ENCODE peak calls at places on chromosomes 5 and 9, in seven cellular contexts. A, H, O, C, L, W and G are unnamed samples.

GRCh38 chr9:127706836-127707241 is at the start of gene CFAP157:
- DNase-seq in A (no peak), H (no peak), O (no peak), C (peak; percentile 36), L (peak; percentile 4), W (peak; percentile 18), G (no peak)

GRCh38 chr5:56814361-56814962 is 887 bp upstream of the MAP3K1 start:
- DNase-seq in A (no peak), H (no peak), O (peak; percentile 57), C (no peak), L (no peak), W (no peak), G (no peak)

GRCh38 chr5:2750758-2751464 is 566 bp downstream of the IRX2 start:
- DNase-seq in A (no peak), H (no peak), O (no peak), C (peak; percentile 47), L (no peak), W (no peak), G (peak; percentile 62)

GRCh38 chr9:125649315-125649714 is 57.7 kb downstream of the MAPKAP1 start:
- DNase-seq in A (no peak), H (peak; percentile 65), O (no peak), C (peak; percentile 94), L (peak; percentile 82), W (peak; percentile 82), G (no peak)

GRCh38 chr9:135718616-135719015 is 16.6 kb downstream of the KCNT1 start:
- DNase-seq in A (no peak), H (peak; percentile 21), O (no peak), C (no peak), L (peak; percentile 69), W (peak; percentile 52), G (no peak)

GRCh38 chr9:135468866-135469521 is 10.6 kb upstream of the PPP1R26 start:
- DNase-seq in A (no peak), H (no peak), O (peak; percentile 83), C (peak; percentile 17), L (no peak), W (peak; percentile 31), G (no peak)

GRCh38 chr5:71882826-71883744 is 164.0 kb downstream of the CARTPT start:
- DNase-seq in A (no peak), H (no peak), O (no peak), C (peak; percentile 39), L (no peak), W (no peak), G (no peak)

GRCh38 chr9:132627594-132627993 is 42.2 kb downstream of the DDX31 start:
- DNase-seq in A (no peak), H (no peak), O (no peak), C (no peak), L (no peak), W (no peak), G (no peak)

GRCh38 chr9:21455320-21455719 is 15.1 kb downstream of the IFNA1 start:
- DNase-seq in A (no peak), H (no peak), O (no peak), C (peak; percentile 40), L (peak; percentile 28), W (peak; percentile 63), G (no peak)

GRCh38 chr9:130870491-130871381 is 25.9 kb downstream of the QRFP start:
- DNase-seq in A (peak; percentile 79), H (no peak), O (no peak), C (no peak), L (no peak), W (no peak), G (no peak)

GRCh38 chr5:60794691-60795090 is 49.4 kb downstream of the ELOVL7 start:
- DNase-seq in A (no peak), H (no peak), O (no peak), C (no peak), L (no peak), W (no peak), G (no peak)

GRCh38 chr9:73370053-73370452 is 218.4 kb downstream of the ANXA1 start:
- DNase-seq in A (no peak), H (peak; percentile 89), O (no peak), C (peak; percentile 51), L (peak; percentile 3), W (no peak), G (peak; percentile 13)

GRCh38 chr9:127525426-127526188 is 74.3 kb downstream of the LRSAM1 start:
- DNase-seq in A (no peak), H (no peak), O (peak; percentile 51), C (peak; percentile 50), L (no peak), W (peak; percentile 71), G (no peak)